ENCODE peak calls at places on chromosomes 3 and 15, in four cellular contexts. D, E, F and Q are unnamed samples.

GRCh38 chr3:52265387-52265786 is 13.1 kb downstream of the WDR82 start:
- DNase-seq in D (no peak), E (no peak), F (no peak), Q (no peak)

GRCh38 chr15:81176291-81176893 is 20.3 kb upstream of the IL16 start:
- DNase-seq in D (no peak), E (peak; percentile 44), F (no peak), Q (peak; percentile 78)

GRCh38 chr15:62706361-62706760 is 336.2 kb upstream of the TPM1 start:
- DNase-seq in D (no peak), E (no peak), F (no peak), Q (no peak)

GRCh38 chr15:46735115-46735514 is 982.2 kb upstream of the SEMA6D start:
- DNase-seq in D (no peak), E (no peak), F (no peak), Q (no peak)

GRCh38 chr3:193040836-193041672 is 123.4 kb upstream of the MB21D2 start:
- DNase-seq in D (peak; percentile 43), E (peak; percentile 61), F (no peak), Q (no peak)

GRCh38 chr3:191290311-191291025 is 38.7 kb upstream of the CCDC50 start:
- DNase-seq in D (peak; percentile 8), E (peak; percentile 51), F (no peak), Q (no peak)

GRCh38 chr15:40495516-40495915 is 24.7 kb downstream of the CHST14 start:
- DNase-seq in D (no peak), E (peak; percentile 20), F (no peak), Q (no peak)

GRCh38 chr15:66405007-66405406 is 18.3 kb downstream of the MAP2K1 start:
- DNase-seq in D (no peak), E (no peak), F (no peak), Q (no peak)

GRCh38 chr3:133799794-133800585 is 5.6 kb upstream of the SRPRB start:
- DNase-seq in D (no peak), E (peak; percentile 57), F (no peak), Q (no peak)

GRCh38 chr15:69976366-69976994 is 121.2 kb downstream of the TLE3 start:
- DNase-seq in D (peak; percentile 40), E (peak; percentile 56), F (peak; percentile 24), Q (peak; percentile 26)

GRCh38 chr3:109548192-109548938 is 211.0 kb upstream of the DPPA4 start:
- DNase-seq in D (no peak), E (peak; percentile 1), F (no peak), Q (no peak)

GRCh38 chr3:137768361-137769320 is 4.5 kb downstream of the SOX14 start:
- DNase-seq in D (no peak), E (peak; percentile 28), F (peak; percentile 4), Q (no peak)

GRCh38 chr3:129352650-129353588 is 74.2 kb downstream of the HMCES start:
- DNase-seq in D (peak; percentile 60), E (no peak), F (no peak), Q (peak; percentile 51)

GRCh38 chr3:18378218-18378617 is 46.9 kb downstream of the SATB1 start:
- DNase-seq in D (no peak), E (no peak), F (no peak), Q (no peak)

GRCh38 chr3:186515115-186515514 is 29.1 kb downstream of the CRYGS start:
- DNase-seq in D (no peak), E (no peak), F (no peak), Q (no peak)

GRCh38 chr15:66292261-66293084 is 895 bp upstream of the DIS3L start:
- DNase-seq in D (no peak), E (no peak), F (no peak), Q (no peak)

GRCh38 chr15:39304201-39304841 is 276.6 kb upstream of the THBS1 start:
- DNase-seq in D (no peak), E (peak; percentile 94), F (no peak), Q (no peak)

GRCh38 chr15:31062965-31063355 is 38.6 kb downstream of the TRPM1 start:
- DNase-seq in D (peak; percentile 21), E (peak; percentile 27), F (no peak), Q (peak; percentile 64)

GRCh38 chr15:80228959-80229610 is 22.9 kb downstream of the CTXND1 start:
- DNase-seq in D (no peak), E (peak; percentile 45), F (no peak), Q (no peak)

GRCh38 chr3:183498634-183499033 is 56.9 kb downstream of the KLHL6 start:
- DNase-seq in D (no peak), E (no peak), F (no peak), Q (no peak)

GRCh38 chr3:50321844-50322385 is 630 bp downstream of the HYAL2 start:
- DNase-seq in D (no peak), E (no peak), F (no peak), Q (no peak)